ENCODE peak calls at places on chromosome 17, in six cellular contexts. One of them, this sample, is unnamed.

GRCh38 chr17:42944211-42944610 is 20.0 kb downstream of the AARSD1 start:
- DNase-seq in ovary: no peak
- DNase-seq in lung: no peak
- DNase-seq in cardiac fibroblast: peak; percentile 23
- DNase-seq in CD8-positive, alpha-beta memory T cell: no peak
- DNase-seq in stimulated activated CD4-positive, alpha-beta T cell treated with anti-CD3 and anti-CD28 coated beads, TNF-alpha, amount 100 ng/mL, for 48 hours: no peak
- DNase-seq in this sample: no peak

GRCh38 chr17:50939795-50940684 is 73.9 kb upstream of the TOB1 start:
- DNase-seq in cardiac fibroblast: no peak
- DNase-seq in stimulated activated CD4-positive, alpha-beta T cell treated with anti-CD3 and anti-CD28 coated beads, TNF-alpha, amount 100 ng/mL, for 48 hours: no peak
- DNase-seq in CD8-positive, alpha-beta memory T cell: no peak
- DNase-seq in lung: no peak
- DNase-seq in ovary: peak; percentile 23
- DNase-seq in this sample: no peak

GRCh38 chr17:57810740-57811632 is 38.9 kb downstream of the MRPS23 start:
- DNase-seq in CD8-positive, alpha-beta memory T cell: no peak
- DNase-seq in ovary: peak; percentile 76
- DNase-seq in lung: no peak
- DNase-seq in cardiac fibroblast: peak; percentile 67
- DNase-seq in stimulated activated CD4-positive, alpha-beta T cell treated with anti-CD3 and anti-CD28 coated beads, TNF-alpha, amount 100 ng/mL, for 48 hours: no peak
- DNase-seq in this sample: peak; percentile 46

GRCh38 chr17:6561446-6561845 is 5.1 kb upstream of the PITPNM3 start:
- DNase-seq in ovary: no peak
- DNase-seq in stimulated activated CD4-positive, alpha-beta T cell treated with anti-CD3 and anti-CD28 coated beads, TNF-alpha, amount 100 ng/mL, for 48 hours: no peak
- DNase-seq in cardiac fibroblast: no peak
- DNase-seq in lung: no peak
- DNase-seq in CD8-positive, alpha-beta memory T cell: no peak
- DNase-seq in this sample: no peak

GRCh38 chr17:165939-166338 is 15.5 kb downstream of the DOC2B start:
- DNase-seq in ovary: no peak
- DNase-seq in stimulated activated CD4-positive, alpha-beta T cell treated with anti-CD3 and anti-CD28 coated beads, TNF-alpha, amount 100 ng/mL, for 48 hours: no peak
- DNase-seq in lung: no peak
- DNase-seq in CD8-positive, alpha-beta memory T cell: no peak
- DNase-seq in cardiac fibroblast: no peak
- DNase-seq in this sample: no peak

GRCh38 chr17:76539631-76540271 is at the start of gene PRCD:
- DNase-seq in lung: no peak
- DNase-seq in ovary: peak; percentile 42
- DNase-seq in cardiac fibroblast: no peak
- DNase-seq in CD8-positive, alpha-beta memory T cell: no peak
- DNase-seq in stimulated activated CD4-positive, alpha-beta T cell treated with anti-CD3 and anti-CD28 coated beads, TNF-alpha, amount 100 ng/mL, for 48 hours: no peak
- DNase-seq in this sample: no peak

GRCh38 chr17:18069101-18069500 is 18.6 kb upstream of the DRG2 start:
- DNase-seq in ovary: no peak
- DNase-seq in CD8-positive, alpha-beta memory T cell: no peak
- DNase-seq in cardiac fibroblast: no peak
- DNase-seq in lung: no peak
- DNase-seq in stimulated activated CD4-positive, alpha-beta T cell treated with anti-CD3 and anti-CD28 coated beads, TNF-alpha, amount 100 ng/mL, for 48 hours: no peak
- DNase-seq in this sample: no peak

GRCh38 chr17:72730091-72730490 is 362.4 kb downstream of the SLC39A11 start:
- DNase-seq in ovary: no peak
- DNase-seq in cardiac fibroblast: peak; percentile 56
- DNase-seq in lung: no peak
- DNase-seq in CD8-positive, alpha-beta memory T cell: no peak
- DNase-seq in stimulated activated CD4-positive, alpha-beta T cell treated with anti-CD3 and anti-CD28 coated beads, TNF-alpha, amount 100 ng/mL, for 48 hours: no peak
- DNase-seq in this sample: no peak

GRCh38 chr17:44672479-44673093 is 16.3 kb downstream of the MEIOC start:
- DNase-seq in stimulated activated CD4-positive, alpha-beta T cell treated with anti-CD3 and anti-CD28 coated beads, TNF-alpha, amount 100 ng/mL, for 48 hours: no peak
- DNase-seq in ovary: no peak
- DNase-seq in cardiac fibroblast: peak; percentile 55
- DNase-seq in CD8-positive, alpha-beta memory T cell: no peak
- DNase-seq in lung: no peak
- DNase-seq in this sample: no peak

GRCh38 chr17:57342141-57342540 is 85.8 kb downstream of the MSI2 start:
- DNase-seq in cardiac fibroblast: no peak
- DNase-seq in stimulated activated CD4-positive, alpha-beta T cell treated with anti-CD3 and anti-CD28 coated beads, TNF-alpha, amount 100 ng/mL, for 48 hours: no peak
- DNase-seq in ovary: no peak
- DNase-seq in CD8-positive, alpha-beta memory T cell: no peak
- DNase-seq in lung: no peak
- DNase-seq in this sample: no peak

GRCh38 chr17:19346351-19347255 is 15.9 kb downstream of the B9D1 start:
- DNase-seq in stimulated activated CD4-positive, alpha-beta T cell treated with anti-CD3 and anti-CD28 coated beads, TNF-alpha, amount 100 ng/mL, for 48 hours: no peak
- DNase-seq in cardiac fibroblast: peak; percentile 85
- DNase-seq in lung: no peak
- DNase-seq in CD8-positive, alpha-beta memory T cell: no peak
- DNase-seq in ovary: peak; percentile 69
- DNase-seq in this sample: peak; percentile 85

GRCh38 chr17:1515640-1516402 is 591 bp downstream of the INPP5K start:
- DNase-seq in lung: peak; percentile 66
- DNase-seq in CD8-positive, alpha-beta memory T cell: peak; percentile 79
- DNase-seq in ovary: peak; percentile 64
- DNase-seq in stimulated activated CD4-positive, alpha-beta T cell treated with anti-CD3 and anti-CD28 coated beads, TNF-alpha, amount 100 ng/mL, for 48 hours: no peak
- DNase-seq in cardiac fibroblast: peak; percentile 95
- DNase-seq in this sample: peak; percentile 59

GRCh38 chr17:41666336-41666680 is 22.4 kb upstream of the EIF1 start:
- DNase-seq in lung: no peak
- DNase-seq in cardiac fibroblast: peak; percentile 55
- DNase-seq in ovary: peak; percentile 63
- DNase-seq in stimulated activated CD4-positive, alpha-beta T cell treated with anti-CD3 and anti-CD28 coated beads, TNF-alpha, amount 100 ng/mL, for 48 hours: no peak
- DNase-seq in CD8-positive, alpha-beta memory T cell: peak; percentile 84
- DNase-seq in this sample: no peak

GRCh38 chr17:14211778-14212177 is 24.9 kb downstream of the CDRT15 start:
- DNase-seq in cardiac fibroblast: peak; percentile 16
- DNase-seq in stimulated activated CD4-positive, alpha-beta T cell treated with anti-CD3 and anti-CD28 coated beads, TNF-alpha, amount 100 ng/mL, for 48 hours: no peak
- DNase-seq in lung: no peak
- DNase-seq in CD8-positive, alpha-beta memory T cell: peak; percentile 53
- DNase-seq in ovary: no peak
- DNase-seq in this sample: peak; percentile 31

GRCh38 chr17:18066866-18067265 is 20.9 kb upstream of the DRG2 start:
- DNase-seq in CD8-positive, alpha-beta memory T cell: no peak
- DNase-seq in stimulated activated CD4-positive, alpha-beta T cell treated with anti-CD3 and anti-CD28 coated beads, TNF-alpha, amount 100 ng/mL, for 48 hours: no peak
- DNase-seq in cardiac fibroblast: no peak
- DNase-seq in lung: no peak
- DNase-seq in ovary: no peak
- DNase-seq in this sample: no peak

GRCh38 chr17:41792835-41793748 is 6.6 kb upstream of the JUP start:
- DNase-seq in CD8-positive, alpha-beta memory T cell: no peak
- DNase-seq in stimulated activated CD4-positive, alpha-beta T cell treated with anti-CD3 and anti-CD28 coated beads, TNF-alpha, amount 100 ng/mL, for 48 hours: no peak
- DNase-seq in ovary: peak; percentile 69
- DNase-seq in lung: peak; percentile 71
- DNase-seq in cardiac fibroblast: peak; percentile 90
- DNase-seq in this sample: peak; percentile 72

GRCh38 chr17:82399030-82399429 is 19.1 kb upstream of the HEXD start:
- DNase-seq in CD8-positive, alpha-beta memory T cell: no peak
- DNase-seq in lung: no peak
- DNase-seq in ovary: no peak
- DNase-seq in cardiac fibroblast: peak; percentile 71
- DNase-seq in stimulated activated CD4-positive, alpha-beta T cell treated with anti-CD3 and anti-CD28 coated beads, TNF-alpha, amount 100 ng/mL, for 48 hours: no peak
- DNase-seq in this sample: no peak

GRCh38 chr17:4837471-4838305 is 4.5 kb downstream of the MINK1 start:
- DNase-seq in stimulated activated CD4-positive, alpha-beta T cell treated with anti-CD3 and anti-CD28 coated beads, TNF-alpha, amount 100 ng/mL, for 48 hours: no peak
- DNase-seq in CD8-positive, alpha-beta memory T cell: no peak
- DNase-seq in cardiac fibroblast: no peak
- DNase-seq in ovary: peak; percentile 77
- DNase-seq in lung: no peak
- DNase-seq in this sample: no peak

This sample was measured in left cardiac atrium.